ENCODE peak calls at places on chromosomes 5 and 9, in eight cellular contexts. One of them, this sample, is unnamed.

GRCh38 chr5:86878250-86878649 is 260.5 kb downstream of the COX7C start:
- DNase-seq in GM23338: no peak
- DNase-seq in HCT116: no peak
- DNase-seq in GM23248: no peak
- DNase-seq in PC-3: no peak
- DNase-seq in neural progenitor cell: no peak
- DNase-seq in hepatocyte: no peak
- DNase-seq in MM.1S: no peak
- DNase-seq in this sample: no peak

GRCh38 chr5:148416921-148417320 is 33.2 kb downstream of the FBXO38 start:
- DNase-seq in hepatocyte: no peak
- DNase-seq in neural progenitor cell: no peak
- DNase-seq in GM23248: peak; percentile 86
- DNase-seq in HCT116: no peak
- DNase-seq in MM.1S: no peak
- DNase-seq in GM23338: no peak
- DNase-seq in PC-3: peak; percentile 63
- DNase-seq in this sample: no peak

GRCh38 chr5:93967923-93968322 is 226.5 kb upstream of the POU5F2 start:
- DNase-seq in MM.1S: no peak
- DNase-seq in GM23248: no peak
- DNase-seq in PC-3: no peak
- DNase-seq in hepatocyte: no peak
- DNase-seq in neural progenitor cell: no peak
- DNase-seq in HCT116: no peak
- DNase-seq in GM23338: peak; percentile 15
- DNase-seq in this sample: no peak

GRCh38 chr5:59813761-59814562 is 79.6 kb downstream of the PDE4D start:
- DNase-seq in GM23338: peak; percentile 81
- DNase-seq in PC-3: peak; percentile 66
- DNase-seq in MM.1S: peak; percentile 64
- DNase-seq in hepatocyte: peak; percentile 78
- DNase-seq in HCT116: peak; percentile 51
- DNase-seq in neural progenitor cell: peak; percentile 68
- DNase-seq in GM23248: peak; percentile 68
- DNase-seq in this sample: peak; percentile 61

GRCh38 chr9:12054235-12054634 is 639.0 kb upstream of the TYRP1 start:
- DNase-seq in GM23338: peak; percentile 8
- DNase-seq in hepatocyte: peak; percentile 23
- DNase-seq in GM23248: no peak
- DNase-seq in neural progenitor cell: peak; percentile 7
- DNase-seq in PC-3: no peak
- DNase-seq in HCT116: no peak
- DNase-seq in MM.1S: no peak
- DNase-seq in this sample: no peak

GRCh38 chr5:179955062-179955461 is 47.4 kb upstream of the TBC1D9B start:
- DNase-seq in PC-3: no peak
- DNase-seq in neural progenitor cell: no peak
- DNase-seq in GM23338: no peak
- DNase-seq in GM23248: no peak
- DNase-seq in MM.1S: no peak
- DNase-seq in HCT116: no peak
- DNase-seq in hepatocyte: no peak
- DNase-seq in this sample: no peak

GRCh38 chr5:179264053-179264540 is 81.2 kb downstream of the ADAMTS2 start:
- DNase-seq in MM.1S: no peak
- DNase-seq in HCT116: no peak
- DNase-seq in neural progenitor cell: no peak
- DNase-seq in hepatocyte: no peak
- DNase-seq in GM23248: no peak
- DNase-seq in GM23338: no peak
- DNase-seq in PC-3: no peak
- DNase-seq in this sample: no peak

GRCh38 chr9:134272302-134273023 is 53.8 kb upstream of the RXRA start:
- DNase-seq in GM23248: no peak
- DNase-seq in hepatocyte: no peak
- DNase-seq in GM23338: no peak
- DNase-seq in neural progenitor cell: no peak
- DNase-seq in MM.1S: no peak
- DNase-seq in PC-3: no peak
- DNase-seq in HCT116: no peak
- DNase-seq in this sample: peak; percentile 16

GRCh38 chr5:149488645-149489306 is 62.5 kb downstream of the CSNK1A1 start:
- DNase-seq in hepatocyte: no peak
- DNase-seq in neural progenitor cell: no peak
- DNase-seq in PC-3: peak; percentile 43
- DNase-seq in GM23338: no peak
- DNase-seq in MM.1S: no peak
- DNase-seq in HCT116: no peak
- DNase-seq in GM23248: peak; percentile 43
- DNase-seq in this sample: no peak

GRCh38 chr5:38871211-38871610 is 25.4 kb downstream of the OSMR start:
- DNase-seq in neural progenitor cell: no peak
- DNase-seq in GM23248: no peak
- DNase-seq in HCT116: no peak
- DNase-seq in MM.1S: no peak
- DNase-seq in GM23338: no peak
- DNase-seq in hepatocyte: no peak
- DNase-seq in PC-3: no peak
- DNase-seq in this sample: no peak

GRCh38 chr5:173802670-173803165 is 85.4 kb upstream of the CPEB4 start:
- DNase-seq in MM.1S: no peak
- DNase-seq in HCT116: no peak
- DNase-seq in hepatocyte: peak; percentile 77
- DNase-seq in neural progenitor cell: no peak
- DNase-seq in GM23338: no peak
- DNase-seq in PC-3: peak; percentile 39
- DNase-seq in GM23248: peak; percentile 60
- DNase-seq in this sample: no peak

GRCh38 chr5:141001854-141002666 is 35.8 kb downstream of the PCDHAC2 start:
- DNase-seq in GM23338: peak; percentile 96
- DNase-seq in neural progenitor cell: peak; percentile 84
- DNase-seq in hepatocyte: peak; percentile 76
- DNase-seq in MM.1S: no peak
- DNase-seq in PC-3: peak; percentile 48
- DNase-seq in HCT116: peak; percentile 31
- DNase-seq in GM23248: peak; percentile 18
- DNase-seq in this sample: no peak

GRCh38 chr5:147534172-147534951 is 24.5 kb upstream of the DPYSL3 start:
- DNase-seq in neural progenitor cell: no peak
- DNase-seq in MM.1S: no peak
- DNase-seq in HCT116: no peak
- DNase-seq in GM23248: peak; percentile 55
- DNase-seq in PC-3: no peak
- DNase-seq in GM23338: no peak
- DNase-seq in hepatocyte: no peak
- DNase-seq in this sample: no peak

GRCh38 chr5:74199005-74199404 is 441.5 kb downstream of the ENC1 start:
- DNase-seq in neural progenitor cell: no peak
- DNase-seq in MM.1S: no peak
- DNase-seq in PC-3: no peak
- DNase-seq in GM23248: peak; percentile 58
- DNase-seq in HCT116: no peak
- DNase-seq in hepatocyte: no peak
- DNase-seq in GM23338: no peak
- DNase-seq in this sample: no peak

GRCh38 chr5:158977642-158978041 is 122.1 kb downstream of the EBF1 start:
- DNase-seq in hepatocyte: no peak
- DNase-seq in MM.1S: no peak
- DNase-seq in HCT116: no peak
- DNase-seq in PC-3: no peak
- DNase-seq in neural progenitor cell: no peak
- DNase-seq in GM23248: no peak
- DNase-seq in GM23338: no peak
- DNase-seq in this sample: no peak

GRCh38 chr5:132430736-132431135 is 59.8 kb downstream of the IRF1 start:
- DNase-seq in GM23338: no peak
- DNase-seq in hepatocyte: no peak
- DNase-seq in GM23248: no peak
- DNase-seq in MM.1S: no peak
- DNase-seq in HCT116: no peak
- DNase-seq in neural progenitor cell: no peak
- DNase-seq in PC-3: no peak
- DNase-seq in this sample: no peak

GRCh38 chr5:92391-93220 is 638 bp downstream of the PLEKHG4B start:
- DNase-seq in GM23248: no peak
- DNase-seq in hepatocyte: peak; percentile 23
- DNase-seq in HCT116: no peak
- DNase-seq in MM.1S: no peak
- DNase-seq in PC-3: no peak
- DNase-seq in GM23338: peak; percentile 67
- DNase-seq in neural progenitor cell: peak; percentile 49
- DNase-seq in this sample: no peak

GRCh38 chr5:157283434-157283833 is 17.5 kb downstream of the CYFIP2 start:
- DNase-seq in HCT116: no peak
- DNase-seq in neural progenitor cell: no peak
- DNase-seq in GM23248: no peak
- DNase-seq in GM23338: no peak
- DNase-seq in PC-3: no peak
- DNase-seq in MM.1S: peak; percentile 60
- DNase-seq in hepatocyte: no peak
- DNase-seq in this sample: peak; percentile 89

GRCh38 chr5:125602184-125602583 is 821.0 kb upstream of the GRAMD2B start:
- DNase-seq in PC-3: peak; percentile 69
- DNase-seq in neural progenitor cell: no peak
- DNase-seq in MM.1S: no peak
- DNase-seq in hepatocyte: no peak
- DNase-seq in GM23248: no peak
- DNase-seq in GM23338: no peak
- DNase-seq in HCT116: no peak
- DNase-seq in this sample: no peak

GRCh38 chr5:31733365-31733764 is 94.4 kb downstream of the PDZD2 start:
- DNase-seq in neural progenitor cell: no peak
- DNase-seq in PC-3: peak; percentile 3
- DNase-seq in HCT116: no peak
- DNase-seq in hepatocyte: no peak
- DNase-seq in GM23248: no peak
- DNase-seq in MM.1S: no peak
- DNase-seq in GM23338: no peak
- DNase-seq in this sample: no peak

GRCh38 chr9:136685792-136686533 is 1.3 kb downstream of the AGPAT2 start:
- DNase-seq in hepatocyte: no peak
- DNase-seq in HCT116: no peak
- DNase-seq in GM23248: peak; percentile 58
- DNase-seq in neural progenitor cell: no peak
- DNase-seq in GM23338: no peak
- DNase-seq in MM.1S: no peak
- DNase-seq in PC-3: no peak
- DNase-seq in this sample: peak; percentile 19

GRCh38 chr5:39187873-39188731 is 31.3 kb downstream of the FYB1 start:
- DNase-seq in hepatocyte: no peak
- DNase-seq in MM.1S: no peak
- DNase-seq in neural progenitor cell: no peak
- DNase-seq in GM23338: no peak
- DNase-seq in GM23248: no peak
- DNase-seq in PC-3: peak; percentile 71
- DNase-seq in HCT116: no peak
- DNase-seq in this sample: no peak

GRCh38 chr5:10563132-10563939 is 534 bp upstream of the ANKRD33B start:
- DNase-seq in PC-3: peak; percentile 63
- DNase-seq in HCT116: no peak
- DNase-seq in GM23338: peak; percentile 78
- DNase-seq in GM23248: peak; percentile 75
- DNase-seq in neural progenitor cell: peak; percentile 67
- DNase-seq in MM.1S: peak; percentile 65
- DNase-seq in hepatocyte: peak; percentile 65
- DNase-seq in this sample: peak; percentile 48

GRCh38 chr5:56518820-56519219 is 285.7 kb upstream of the ANKRD55 start:
- DNase-seq in PC-3: no peak
- DNase-seq in GM23248: no peak
- DNase-seq in neural progenitor cell: no peak
- DNase-seq in MM.1S: no peak
- DNase-seq in HCT116: no peak
- DNase-seq in hepatocyte: no peak
- DNase-seq in GM23338: no peak
- DNase-seq in this sample: no peak

GRCh38 chr5:71456362-71456743 is 902 bp downstream of the BDP1 start:
- DNase-seq in PC-3: peak; percentile 1
- DNase-seq in GM23248: peak; percentile 35
- DNase-seq in hepatocyte: no peak
- DNase-seq in MM.1S: peak; percentile 10
- DNase-seq in HCT116: no peak
- DNase-seq in GM23338: no peak
- DNase-seq in neural progenitor cell: no peak
- DNase-seq in this sample: no peak

DNA sequence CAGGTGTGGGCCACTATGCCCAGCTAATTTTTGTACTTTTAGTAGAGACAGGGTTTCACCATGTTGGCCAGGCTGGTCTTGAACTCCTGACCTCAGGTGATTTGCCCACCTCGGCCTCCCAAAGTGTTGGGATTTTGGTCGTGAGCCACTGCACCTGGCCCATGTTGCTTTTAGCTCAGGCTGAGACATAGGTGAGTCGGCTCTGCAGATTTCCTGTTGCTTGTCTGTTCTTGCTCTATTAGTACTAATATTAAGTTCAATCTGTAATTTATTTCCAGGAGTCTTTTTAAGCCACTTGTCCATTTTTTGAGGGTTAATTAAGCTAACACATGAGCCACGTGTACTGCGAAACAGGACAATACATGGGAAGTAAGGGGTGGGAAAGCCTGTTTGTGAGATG is 21.4 kb upstream of the BASP1 start:
- DNase-seq in hepatocyte: no peak
- DNase-seq in PC-3: no peak
- DNase-seq in GM23248: no peak
- DNase-seq in neural progenitor cell: no peak
- DNase-seq in GM23338: no peak
- DNase-seq in MM.1S: no peak
- DNase-seq in HCT116: no peak
- DNase-seq in this sample: no peak
- TF ChIP-seq EZH2phosphoT487 in hepatocyte: no peak
- TF ChIP-seq EZH2phosphoT487 in PC-3: no peak
- TF ChIP-seq EZH2phosphoT487 in GM23248: no peak
- TF ChIP-seq EZH2phosphoT487 in neural progenitor cell: no peak
- TF ChIP-seq EZH2phosphoT487 in GM23338: no peak
- TF ChIP-seq EZH2phosphoT487 in MM.1S: no peak
- TF ChIP-seq EZH2phosphoT487 in HCT116: no peak
- TF ChIP-seq EZH2phosphoT487 in this sample: no peak

GRCh38 chr9:125999504-125999881 is 252.3 kb downstream of the PBX3 start:
- DNase-seq in GM23338: no peak
- DNase-seq in PC-3: no peak
- DNase-seq in hepatocyte: no peak
- DNase-seq in MM.1S: no peak
- DNase-seq in GM23248: no peak
- DNase-seq in HCT116: no peak
- DNase-seq in neural progenitor cell: no peak
- DNase-seq in this sample: no peak
- H3K27ac ChIP-seq in GM23338: no peak overlapping the region
- H3K27ac ChIP-seq in PC-3: no peak overlapping the region
- H3K27ac ChIP-seq in hepatocyte: no peak overlapping the region
- H3K27ac ChIP-seq in MM.1S: no peak overlapping the region
- H3K27ac ChIP-seq in GM23248: no peak overlapping the region
- H3K27ac ChIP-seq in HCT116: no peak overlapping the region
- H3K27ac ChIP-seq in neural progenitor cell: no peak overlapping the region
- H3K27ac ChIP-seq in this sample: no peak overlapping the region

GRCh38 chr5:142125378-142125777 is 16.8 kb downstream of the NDFIP1 start:
- DNase-seq in GM23338: no peak
- DNase-seq in GM23248: no peak
- DNase-seq in neural progenitor cell: no peak
- DNase-seq in MM.1S: no peak
- DNase-seq in hepatocyte: no peak
- DNase-seq in HCT116: no peak
- DNase-seq in PC-3: no peak
- DNase-seq in this sample: no peak
- H3K4me1 ChIP-seq in GM23338: peaks cover 16% of the 10 kb centered on the region
- H3K4me1 ChIP-seq in GM23248: peaks cover 19% of the 10 kb centered on the region
- H3K4me1 ChIP-seq in neural progenitor cell: no peaks in the 10 kb centered on the region
- H3K4me1 ChIP-seq in MM.1S: peaks cover 4% of the 10 kb centered on the region
- H3K4me1 ChIP-seq in hepatocyte: no peaks in the 10 kb centered on the region
- H3K4me1 ChIP-seq in HCT116: no peaks in the 10 kb centered on the region
- H3K4me1 ChIP-seq in PC-3: peaks cover 29% of the 10 kb centered on the region
- H3K4me1 ChIP-seq in this sample: no peaks in the 10 kb centered on the region

GRCh38 chr5:58056546-58056945 is 403.3 kb downstream of the PLK2 start:
- DNase-seq in hepatocyte: no peak
- DNase-seq in GM23338: no peak
- DNase-seq in HCT116: no peak
- DNase-seq in neural progenitor cell: no peak
- DNase-seq in PC-3: peak; percentile 41
- DNase-seq in MM.1S: no peak
- DNase-seq in GM23248: peak; percentile 15
- DNase-seq in this sample: no peak
- TF ChIP-seq EZH2phosphoT487 in hepatocyte: no peak
- TF ChIP-seq EZH2phosphoT487 in GM23338: no peak
- TF ChIP-seq EZH2phosphoT487 in HCT116: no peak
- TF ChIP-seq EZH2phosphoT487 in neural progenitor cell: no peak
- TF ChIP-seq EZH2phosphoT487 in PC-3: no peak
- TF ChIP-seq EZH2phosphoT487 in MM.1S: no peak
- TF ChIP-seq EZH2phosphoT487 in GM23248: no peak
- TF ChIP-seq EZH2phosphoT487 in this sample: no peak

This sample was measured in OCI-LY7.